ENCODE peak calls at places on chromosomes 6 and 20, in seven cellular contexts. N, U, Z, G, I, P and T are unnamed samples.

GRCh38 chr20:62362991-62363919 is 3.9 kb downstream of the LAMA5 start:
- DNase-seq in G (peak; percentile 66), N (peak; percentile 41), U (no peak), I (no peak), Z (no peak), P (no peak), T (no peak)

GRCh38 chr20:46802696-46803445 is 91.8 kb upstream of the EYA2 start:
- DNase-seq in G (peak; percentile 26), P (no peak), U (no peak), I (no peak), N (no peak), Z (no peak), T (no peak)

GRCh38 chr20:17882834-17883591 is 85.6 kb downstream of the SNX5 start:
- DNase-seq in Z (no peak), G (no peak), N (no peak), I (no peak), P (no peak), U (no peak), T (no peak)

GRCh38 chr6:12010635-12011275 is 1.4 kb upstream of the HIVEP1 start:
- DNase-seq in N (peak; percentile 81), U (no peak), G (peak; percentile 81), I (no peak), P (peak; percentile 68), Z (peak; percentile 38), T (peak; percentile 60)

GRCh38 chr6:15082708-15083107 is 163.2 kb upstream of the JARID2 start:
- DNase-seq in Z (no peak), I (no peak), N (no peak), P (no peak), U (no peak), G (no peak), T (no peak)

GRCh38 chr20:57481281-57481711 is 43.6 kb downstream of the CTCFL start:
- DNase-seq in U (no peak), G (no peak), I (no peak), N (no peak), P (no peak), Z (no peak), T (no peak)

GRCh38 chr6:1737463-1738311 is 128.0 kb downstream of the FOXC1 start:
- DNase-seq in U (no peak), N (no peak), G (no peak), P (no peak), I (no peak), Z (no peak), T (no peak)

GRCh38 chr6:155174576-155175174 is 89.1 kb upstream of the CLDN20 start:
- DNase-seq in U (peak; percentile 86), I (peak; percentile 89), G (peak; percentile 89), Z (no peak), P (peak; percentile 46), N (peak; percentile 52), T (no peak)

GRCh38 chr20:9412309-9412708 is 102.1 kb upstream of the LAMP5 start:
- DNase-seq in N (no peak), U (no peak), G (no peak), Z (no peak), I (no peak), P (no peak), T (no peak)

GRCh38 chr20:49338061-49338460 is 60.2 kb upstream of the ZNFX1 start:
- DNase-seq in U (no peak), N (no peak), Z (no peak), P (no peak), G (no peak), I (no peak), T (no peak)

GRCh38 chr20:8116067-8116811 is 15.8 kb upstream of the PLCB1 start:
- DNase-seq in N (no peak), P (no peak), U (peak; percentile 15), I (peak; percentile 64), G (no peak), Z (no peak), T (no peak)

GRCh38 chr6:75449625-75450206 is 43.9 kb downstream of the FILIP1 start:
- DNase-seq in Z (no peak), U (peak; percentile 38), G (no peak), P (no peak), N (no peak), I (peak; percentile 35), T (no peak)

GRCh38 chr6:140636698-140637402 is 1262.4 kb upstream of the CITED2 start:
- DNase-seq in N (no peak), Z (no peak), U (no peak), I (no peak), G (no peak), P (no peak), T (no peak)

GRCh38 chr20:49669601-49670189 is 44.0 kb downstream of the B4GALT5 start:
- DNase-seq in Z (no peak), G (no peak), I (no peak), P (no peak), U (no peak), N (no peak), T (no peak)

GRCh38 chr6:127630800-127631199 is 53.8 kb downstream of the C6orf58 start:
- DNase-seq in N (no peak), P (no peak), I (no peak), Z (no peak), U (no peak), G (no peak), T (no peak)

GRCh38 chr6:34143196-34143883 is 2.5 kb downstream of the GRM4 start:
- DNase-seq in G (no peak), I (no peak), U (no peak), P (no peak), Z (no peak), N (no peak), T (no peak)

GRCh38 chr20:17808357-17808756 is 108.6 kb downstream of the BANF2 start:
- DNase-seq in G (peak; percentile 45), P (no peak), Z (no peak), U (no peak), I (peak; percentile 72), N (peak; percentile 66), T (no peak)

GRCh38 chr6:166615059-166615770 is 11.8 kb downstream of the RPS6KA2 start:
- DNase-seq in N (no peak), P (no peak), Z (no peak), I (peak; percentile 60), G (no peak), U (peak; percentile 44), T (no peak)

GRCh38 chr6:109961666-109962065 is 16.4 kb upstream of the GPR6 start:
- DNase-seq in I (peak; percentile 2), N (no peak), P (no peak), Z (no peak), U (peak; percentile 73), G (no peak), T (no peak)

GRCh38 chr6:153018355-153018754 is 15.8 kb upstream of the MTRF1L start:
- DNase-seq in N (no peak), U (no peak), P (no peak), Z (no peak), G (no peak), I (no peak), T (no peak)

GRCh38 chr20:9591080-9591479 is 76.7 kb downstream of the LAMP5 start:
- DNase-seq in U (no peak), Z (no peak), G (no peak), N (no peak), P (no peak), I (no peak), T (no peak)

GRCh38 chr6:68468244-68468884 is 166.7 kb upstream of the ADGRB3 start:
- DNase-seq in U (no peak), P (peak; percentile 6), Z (no peak), N (no peak), G (no peak), I (peak; percentile 0), T (no peak)

GRCh38 chr6:30687659-30688431 is 1.4 kb upstream of the PPP1R18 start:
- DNase-seq in P (no peak), Z (no peak), G (peak; percentile 63), N (peak; percentile 69), I (peak; percentile 49), U (peak; percentile 36), T (no peak)

GRCh38 chr6:391559-392440 is at the start of gene IRF4:
- DNase-seq in N (no peak), Z (no peak), I (no peak), P (peak; percentile 47), G (no peak), U (peak; percentile 9), T (no peak)

GRCh38 chr6:140043357-140043756 is 668.9 kb upstream of the CITED2 start:
- DNase-seq in Z (no peak), N (no peak), I (peak; percentile 61), G (peak; percentile 41), U (peak; percentile 95), P (no peak), T (no peak)

GRCh38 chr20:46670585-46671584 is 18.4 kb downstream of the TP53RK start:
- DNase-seq in G (no peak), P (no peak), N (no peak), I (no peak), Z (no peak), U (no peak), T (no peak)

GRCh38 chr20:4944518-4944917 is 56.8 kb downstream of the SLC23A2 start:
- DNase-seq in I (peak; percentile 17), Z (no peak), P (no peak), G (no peak), N (no peak), U (peak; percentile 41), T (no peak)

GRCh38 chr6:138963531-138963930 is 24.5 kb downstream of the REPS1 start:
- DNase-seq in N (no peak), U (no peak), G (no peak), P (no peak), Z (no peak), I (no peak), T (no peak)

GRCh38 chr6:136034422-136034821 is 182.9 kb downstream of the PDE7B start:
- DNase-seq in N (no peak), P (no peak), I (no peak), Z (no peak), G (no peak), U (no peak), T (no peak)
- TF ChIP-seq CTCF in N (no peak), P (no peak), I (no peak), Z (no peak), G (no peak), U (no peak), T (no peak)

GRCh38 chr6:5108536-5108935 is 23.4 kb downstream of the PPP1R3G start:
- DNase-seq in P (no peak), U (no peak), I (no peak), N (no peak), Z (no peak), G (no peak), T (no peak)
- TF ChIP-seq CTCF in P (no peak), U (no peak), I (no peak), N (no peak), Z (no peak), G (no peak), T (no peak)

DNA sequence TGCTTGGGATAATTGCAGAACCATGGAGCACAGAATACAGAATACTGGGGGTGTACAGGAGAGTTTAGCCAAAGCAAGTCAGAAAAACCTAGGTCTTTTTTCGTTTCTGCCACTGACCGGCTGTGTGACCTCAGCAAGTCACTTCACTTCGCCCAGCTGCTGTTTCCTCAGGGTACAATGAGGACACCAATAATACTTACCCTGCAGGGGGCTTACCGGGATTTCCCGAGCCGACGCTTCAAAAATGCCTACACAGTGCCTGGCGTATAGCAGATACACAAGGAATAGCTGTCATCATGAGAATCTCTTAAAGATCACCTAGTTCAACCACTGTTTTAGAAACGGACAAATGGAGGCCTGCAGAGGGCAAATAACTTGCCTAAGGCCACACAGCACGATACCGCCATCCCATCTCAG is 772 bp downstream of the RIPOR3 start:
- DNase-seq in Z (no peak), P (no peak), U (no peak), N (no peak), G (no peak), I (no peak), T (no peak)
- TF ChIP-seq CTCF in Z (no peak), P (no peak), U (no peak), N (no peak), G (no peak), I (no peak), T (no peak)

GRCh38 chr6:168616807-168617756 is 176.1 kb downstream of the SMOC2 start:
- DNase-seq in I (no peak), G (peak; percentile 50), Z (no peak), U (peak; percentile 13), P (no peak), N (no peak), T (no peak)
- TF ChIP-seq CTCF in I (peak; percentile 9), G (peak; percentile 44), Z (no peak), U (peak; percentile 22), P (no peak), N (peak; percentile 19), T (no peak)